ENCODE peak calls at places on chromosomes 16 and 17, in five cellular contexts. T is mucosa of descending colon; J is Right ventricle myocardium superior; D is activated CD8-positive, alpha-beta T cell treated with anti-CD3 and anti-CD28 coated beads, Interleukin-2, amount 10 ng/mL, durations not matched to agents 7 days and 5 days; N is activated naive CD8-positive, alpha-beta T cell treated with anti-CD3 and anti-CD28 coated beads, Interleukin-2, amount 50 U/mL, for 24 hours. O is an unnamed sample.

GRCh38 chr16:90018297-90019200 is 707 bp downstream of the DBNDD1 start:
- DNase-seq in T (peak), J (no peak), D (no peak), N (no peak), O (no peak)

GRCh38 chr16:3175157-3176153 is 12.5 kb upstream of the OR1F1 start:
- DNase-seq in T (no peak), J (no peak), D (no peak), N (peak), O (no peak)

GRCh38 chr16:31181102-31181830 is 1.3 kb downstream of the FUS start:
- DNase-seq in T (peak), J (peak), D (peak), N (peak), O (no peak)

GRCh38 chr17:15651001-15651582 is 31.6 kb upstream of the FBXW10B start:
- DNase-seq in T (peak), J (no peak), D (no peak), N (no peak), O (no peak)

GRCh38 chr16:72875291-72876036 is 172.5 kb downstream of the ZFHX3 start:
- DNase-seq in T (no peak), J (no peak), D (no peak), N (no peak), O (no peak)

GRCh38 chr16:25689137-25689836 is 2.5 kb upstream of the HS3ST4 start:
- DNase-seq in T (no peak), J (no peak), D (no peak), N (no peak), O (no peak)

GRCh38 chr16:31063495-31063842 is 10.6 kb downstream of the ZNF668 start:
- DNase-seq in T (no peak), J (no peak), D (no peak), N (no peak), O (no peak)

GRCh38 chr16:27686926-27687325 is 137.0 kb downstream of the KATNIP start:
- DNase-seq in T (no peak), J (no peak), D (no peak), N (no peak), O (no peak)

GRCh38 chr16:28974007-28974436 is 556 bp upstream of the SPNS1 start:
- DNase-seq in T (peak), J (peak), D (peak), N (peak), O (no peak)

GRCh38 chr17:66975614-66976378 is 11.3 kb downstream of the CACNG4 start:
- DNase-seq in T (no peak), J (peak), D (no peak), N (peak), O (no peak)

GRCh38 chr16:49675417-49675816 is 180.5 kb downstream of the ZNF423 start:
- DNase-seq in T (no peak), J (no peak), D (no peak), N (no peak), O (no peak)

GRCh38 chr16:50696575-50697420 is 3.4 kb downstream of the NOD2 start:
- DNase-seq in T (peak), J (peak), D (no peak), N (peak), O (peak)

GRCh38 chr16:85530370-85530739 is 82.8 kb upstream of the GSE1 start:
- DNase-seq in T (no peak), J (no peak), D (no peak), N (no peak), O (no peak)

GRCh38 chr16:1433756-1434155 is 2.9 kb downstream of the PERCC1 start:
- DNase-seq in T (no peak), J (no peak), D (no peak), N (no peak), O (no peak)

GRCh38 chr17:31126318-31126717 is 31.5 kb downstream of the NF1 start:
- DNase-seq in T (no peak), J (no peak), D (no peak), N (no peak), O (no peak)

GRCh38 chr16:4306439-4307214 is 9.2 kb upstream of the GLIS2 start:
- DNase-seq in T (no peak), J (no peak), D (peak), N (peak), O (peak)

GRCh38 chr17:83190601-83191387 is 111.4 kb downstream of the METRNL start:
- DNase-seq in T (no peak), J (peak), D (peak), N (no peak), O (no peak)

GRCh38 chr17:1882836-1883235 is 53.0 kb downstream of the RPA1 start:
- DNase-seq in T (no peak), J (no peak), D (peak), N (peak), O (no peak)

GRCh38 chr17:79504181-79504605 is 106.7 kb downstream of the RBFOX3 start:
- DNase-seq in T (no peak), J (no peak), D (no peak), N (no peak), O (no peak)

GRCh38 chr16:10965440-10966039 is 21.2 kb downstream of the CLEC16A start:
- DNase-seq in T (no peak), J (no peak), D (no peak), N (peak), O (peak)

GRCh38 chr17:37884516-37884915 is 39.7 kb upstream of the TBC1D3K start:
- DNase-seq in T (no peak), J (no peak), D (peak), N (no peak), O (peak)

GRCh38 chr16:85383836-85384825 is 229.0 kb upstream of the GSE1 start:
- DNase-seq in T (peak), J (peak), D (no peak), N (no peak), O (no peak)

GRCh38 chr16:21566891-21567414 is 32.4 kb upstream of the METTL9 start:
- DNase-seq in T (no peak), J (no peak), D (no peak), N (no peak), O (no peak)

GRCh38 chr16:24577167-24577566 is 37.8 kb downstream of the RBBP6 start:
- DNase-seq in T (no peak), J (no peak), D (no peak), N (no peak), O (no peak)

GRCh38 chr16:61791465-61791864 is 244.8 kb downstream of the CDH8 start:
- DNase-seq in T (no peak), J (no peak), D (no peak), N (no peak), O (no peak)

GRCh38 chr17:82007495-82008257 is 15.0 kb downstream of the CENPX start:
- DNase-seq in T (no peak), J (no peak), D (no peak), N (no peak), O (no peak)

GRCh38 chr16:53775821-53776431 is 72.0 kb downstream of the FTO start:
- DNase-seq in T (no peak), J (no peak), D (no peak), N (no peak), O (no peak)

GRCh38 chr17:57916925-57917858 is 38.0 kb downstream of the CUEDC1 start:
- DNase-seq in T (no peak), J (peak), D (peak), N (no peak), O (peak)

GRCh38 chr17:35244345-35245195 is 1.7 kb downstream of the SLFN5 start:
- DNase-seq in T (peak), J (peak), D (peak), N (peak), O (peak)

GRCh38 chr16:30054959-30055553 is 10.5 kb upstream of the ALDOA start:
- DNase-seq in T (peak), J (no peak), D (peak), N (peak), O (peak)

GRCh38 chr17:68909066-68909465 is 46.1 kb downstream of the ABCA8 start:
- DNase-seq in T (no peak), J (peak), D (no peak), N (no peak), O (no peak)

GRCh38 chr17:37742114-37742761 is 2.6 kb downstream of the HNF1B start:
- DNase-seq in T (peak), J (no peak), D (no peak), N (no peak), O (no peak)

GRCh38 chr16:88508868-88509748 is 56.0 kb downstream of the ZFPM1 start:
- DNase-seq in T (peak), J (no peak), D (no peak), N (no peak), O (no peak)

O was measured in MM.1S.